ENCODE peak calls at places on chromosomes 1 and 21, in ten cellular contexts. J is A549, M is cardiac muscle cell, U is PC-9, H is pancreas, K is fibroblast of lung, F is astrocyte, Y is psoas muscle, I is tibial artery, V is heart right ventricle. Z is an unnamed sample. For H3K9me3, the result is how much of the 10 kb centered on the place peaks cover.

GRCh38 chr1:90402893-90403849 is 313.9 kb downstream of the BARHL2 start:
- DNase-seq in M (peak), Y (no peak), U (peak), J (peak), I (no peak), H (peak), V (no peak), K (peak), F (peak), Z (peak)

GRCh38 chr1:104408268-104408667 is 658.6 kb downstream of the AMY1C start:
- DNase-seq in I (no peak), J (no peak), H (no peak), Y (peak), F (no peak), U (no peak), K (no peak), M (no peak), V (no peak), Z (no peak)

GRCh38 chr1:180198186-180198585 is 31.9 kb upstream of the LHX4 start:
- DNase-seq in U (no peak), V (no peak), K (no peak), J (no peak), M (no peak), I (no peak), H (no peak), Y (no peak), F (no peak), Z (no peak)

GRCh38 chr1:234919061-234919755 is 209.4 kb downstream of the TOMM20 start:
- DNase-seq in V (peak), F (no peak), M (no peak), H (no peak), Y (peak), K (no peak), U (no peak), I (peak), J (no peak), Z (no peak)

GRCh38 chr1:48693674-48694347 is 82.9 kb downstream of the BEND5 start:
- DNase-seq in M (no peak), V (no peak), Y (no peak), U (no peak), J (no peak), K (no peak), F (no peak), I (no peak), H (no peak), Z (peak)

GRCh38 chr1:28893403-28894102 is 20.8 kb upstream of the EPB41 start:
- DNase-seq in H (no peak), J (no peak), V (no peak), K (peak), Y (peak), I (no peak), F (no peak), U (no peak), M (no peak), Z (peak)

GRCh38 chr1:94729287-94729686 is 90.9 kb upstream of the SLC44A3 start:
- DNase-seq in U (no peak), M (no peak), Y (no peak), J (no peak), F (peak), K (peak), I (no peak), H (no peak), V (no peak), Z (peak)

GRCh38 chr1:14623090-14623489 is 24.6 kb downstream of the KAZN start:
- DNase-seq in F (no peak), Y (no peak), I (no peak), U (no peak), K (no peak), M (no peak), V (no peak), H (no peak), J (no peak), Z (no peak)

GRCh38 chr1:86706018-86706417 is 1.6 kb downstream of the SH3GLB1 start:
- DNase-seq in K (peak), U (no peak), M (no peak), F (no peak), I (no peak), J (no peak), H (no peak), V (no peak), Y (no peak), Z (peak)

GRCh38 chr1:109279615-109280278 is 3.2 kb downstream of the PSRC1 start:
- DNase-seq in V (no peak), I (no peak), H (no peak), M (no peak), K (no peak), F (no peak), Y (no peak), U (no peak), J (no peak), Z (no peak)

GRCh38 chr1:244768804-244769203 is 66.7 kb upstream of the COX20 start:
- DNase-seq in Y (no peak), H (no peak), J (no peak), K (no peak), F (no peak), M (no peak), U (no peak), V (no peak), I (no peak), Z (no peak)

GRCh38 chr1:201737350-201738060 is 91.5 kb upstream of the IPO9 start:
- DNase-seq in M (peak), F (peak), Y (peak), U (no peak), H (no peak), V (peak), K (peak), I (no peak), J (no peak), Z (no peak)

GRCh38 chr1:160453443-160453842 is 53.1 kb downstream of the VANGL2 start:
- DNase-seq in H (no peak), Y (no peak), V (no peak), I (no peak), K (no peak), J (no peak), M (no peak), F (no peak), U (no peak), Z (no peak)

GRCh38 chr1:173917635-173918493 is 737 bp upstream of the SERPINC1 start:
- DNase-seq in K (no peak), H (no peak), U (no peak), I (no peak), Y (no peak), V (no peak), F (no peak), J (no peak), M (no peak), Z (no peak)

GRCh38 chr1:179598631-179599030 is 7.0 kb downstream of the TDRD5 start:
- DNase-seq in Y (no peak), I (no peak), F (no peak), H (no peak), K (no peak), V (no peak), U (no peak), M (no peak), J (no peak), Z (no peak)

GRCh38 chr1:174676856-174677255 is 229.1 kb downstream of the GPR52 start:
- DNase-seq in U (no peak), K (no peak), I (no peak), Y (no peak), H (no peak), V (no peak), F (no peak), M (no peak), J (no peak), Z (no peak)

GRCh38 chr1:234962340-234962989 is 166.2 kb downstream of the TOMM20 start:
- DNase-seq in M (no peak), K (peak), I (peak), H (no peak), J (peak), V (no peak), Y (no peak), F (peak), U (peak), Z (peak)

GRCh38 chr1:223665592-223666312 is at the start of gene CAPN8:
- DNase-seq in M (no peak), J (no peak), Y (no peak), K (peak), I (no peak), F (peak), U (peak), V (no peak), H (peak), Z (peak)

GRCh38 chr1:21154717-21155116 is 22.0 kb downstream of the EIF4G3 start:
- DNase-seq in Y (no peak), I (no peak), V (no peak), K (no peak), H (no peak), F (no peak), M (no peak), U (no peak), J (no peak), Z (no peak)

GRCh38 chr1:25167269-25168192 is 64.8 kb downstream of the SYF2 start:
- DNase-seq in U (peak), F (no peak), I (no peak), H (no peak), K (no peak), V (no peak), M (peak), Y (no peak), J (peak), Z (peak)

GRCh38 chr21:32371913-32372314 is 20.9 kb downstream of the URB1 start:
- DNase-seq in I (no peak), V (no peak), M (no peak), Y (no peak), U (peak), H (no peak), K (peak), J (peak), F (peak), Z (peak)

GRCh38 chr1:228095161-228095560 is 8.0 kb downstream of the C1orf35 start:
- DNase-seq in M (no peak), U (no peak), F (no peak), H (no peak), V (no peak), Y (peak), J (no peak), I (no peak), K (no peak), Z (no peak)

GRCh38 chr1:179043907-179044306 is 18.2 kb downstream of the FAM20B start:
- DNase-seq in H (no peak), K (no peak), Y (no peak), V (no peak), I (no peak), U (no peak), F (no peak), J (no peak), M (no peak), Z (no peak)

GRCh38 chr1:47477595-47478080 is 39.8 kb downstream of the FOXD2 start:
- DNase-seq in J (peak), V (no peak), I (no peak), Y (no peak), M (no peak), F (no peak), K (no peak), U (no peak), H (peak), Z (peak)

GRCh38 chr1:30829889-30830288 is 72.3 kb upstream of the LAPTM5 start:
- DNase-seq in H (no peak), J (no peak), I (no peak), M (no peak), V (no peak), K (no peak), Y (no peak), F (no peak), U (no peak), Z (no peak)

GRCh38 chr1:210342986-210343780 is 14.5 kb downstream of the HHAT start:
- DNase-seq in Y (no peak), M (no peak), V (no peak), U (no peak), H (no peak), J (no peak), I (no peak), F (no peak), K (no peak), Z (no peak)

GRCh38 chr1:23216771-23217420 is 406 bp downstream of the HTR1D start:
- DNase-seq in M (peak), K (no peak), Y (no peak), V (peak), H (no peak), I (no peak), F (no peak), J (no peak), U (peak), Z (no peak)

GRCh38 chr1:223313415-223313754 is 50.6 kb downstream of the SUSD4 start:
- DNase-seq in J (no peak), F (no peak), H (no peak), Y (no peak), K (no peak), V (no peak), U (no peak), M (no peak), I (no peak), Z (no peak)

GRCh38 chr1:90718411-90719320 is 1.6 kb upstream of the BARHL2 start:
- DNase-seq in K (no peak), M (no peak), Y (no peak), H (no peak), V (no peak), F (no peak), U (no peak), I (no peak), J (no peak), Z (no peak)

GRCh38 chr1:115299266-115299665 is 38.8 kb downstream of the NGF start:
- DNase-seq in F (peak), Y (no peak), M (no peak), K (peak), J (no peak), H (no peak), U (no peak), I (no peak), V (no peak), Z (no peak)

GRCh38 chr1:45339694-45340558 is at the start of the genes MUTYH and TOE1:
- DNase-seq in Y (peak), U (peak), M (peak), I (peak), F (peak), H (peak), K (peak), V (peak), J (peak), Z (peak)
- TF ChIP-seq CTCF in Y (no peak), U (peak), M (no peak), I (no peak), F (no peak), H (no peak), K (no peak), V (peak), J (no peak), Z (no peak)

GRCh38 chr1:38014724-38015424 is 2.3 kb downstream of the UTP11 start:
- DNase-seq in V (no peak), F (no peak), K (no peak), U (no peak), I (no peak), J (no peak), H (no peak), Y (peak), M (no peak), Z (no peak)

GRCh38 chr1:38009841-38010180 is 2.7 kb upstream of the UTP11 start:
- DNase-seq in V (no peak), Y (peak), H (no peak), J (no peak), I (no peak), U (no peak), M (no peak), F (no peak), K (no peak), Z (no peak)

GRCh38 chr1:38013027-38013588 is 574 bp downstream of the UTP11 start:
- DNase-seq in U (no peak), M (no peak), J (no peak), Y (no peak), F (peak), H (no peak), V (no peak), I (no peak), K (peak), Z (peak)

GRCh38 chr1:38015978-38016640 is 3.6 kb downstream of the UTP11 start:
- DNase-seq in V (no peak), F (no peak), U (no peak), H (no peak), Y (peak), I (no peak), J (no peak), M (no peak), K (no peak), Z (no peak)

DNA sequence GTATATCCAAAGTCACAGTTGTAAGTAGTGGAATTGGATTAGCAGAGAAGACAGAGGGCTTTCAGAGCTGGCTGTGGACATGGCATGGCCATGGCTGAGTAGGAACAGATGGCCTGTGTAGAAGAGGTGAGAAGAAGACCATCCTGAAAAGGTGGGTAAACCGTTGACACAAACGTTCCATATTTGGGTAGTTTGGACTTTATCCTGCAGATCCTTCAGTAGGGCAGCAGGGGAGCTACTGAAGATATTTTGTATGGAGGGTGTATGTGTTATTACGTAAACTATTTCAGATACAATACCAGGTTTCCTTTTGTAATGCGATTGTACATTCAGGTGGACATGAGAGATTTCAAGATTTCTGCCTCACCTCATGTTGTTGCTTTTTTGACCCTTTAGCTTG is 1.6 kb downstream of the UTP11 start:
- DNase-seq in U (no peak), J (no peak), M (no peak), H (no peak), F (no peak), Y (no peak), I (no peak), K (no peak), V (no peak), Z (no peak)
- H3K4me3 ChIP-seq in U (peak), J (no peak), M (no peak), H (peak), F (peak), Y (peak), I (no peak), K (peak), V (no peak), Z (peak)

DNA sequence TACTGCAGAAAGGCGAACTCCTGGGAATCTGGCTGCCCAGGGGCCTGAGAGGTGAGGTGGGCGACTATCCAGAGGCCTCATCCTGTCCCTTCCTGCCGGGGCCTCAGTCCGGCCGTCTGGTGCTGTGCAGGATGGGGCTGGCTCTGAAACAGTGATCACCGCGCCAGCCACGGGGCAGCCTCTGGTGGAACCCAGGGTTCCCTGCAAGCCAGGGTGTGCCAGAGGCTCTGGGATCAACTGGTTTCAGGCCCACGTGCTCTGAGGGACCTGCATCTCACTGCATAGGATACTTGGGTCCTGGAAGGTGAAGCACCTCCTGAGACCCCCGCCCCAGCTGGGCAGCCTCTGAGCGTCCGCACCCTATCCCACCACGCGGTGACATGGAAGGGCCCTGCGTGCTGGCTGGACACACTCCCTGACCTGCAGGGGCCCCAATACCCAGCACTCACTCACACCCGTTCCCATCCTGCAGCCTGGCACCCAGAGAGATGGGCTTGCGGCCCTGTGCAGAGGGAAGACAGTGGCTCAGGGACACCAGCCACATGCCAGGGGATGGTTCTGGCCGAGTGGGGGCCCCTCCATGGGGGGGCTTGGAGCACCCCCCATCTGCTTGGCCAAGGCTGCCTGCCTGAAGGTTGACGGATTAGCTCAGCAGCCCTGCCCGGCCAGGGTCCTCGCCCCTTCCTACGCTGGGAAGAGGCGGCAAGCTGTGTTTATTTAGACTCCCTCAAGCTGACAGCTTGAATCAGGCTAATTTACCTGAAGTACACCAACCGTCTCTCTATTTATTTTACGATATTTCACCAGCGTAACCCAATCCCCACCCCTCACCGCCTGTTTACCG is 64.3 kb upstream of the TTC34 start:
- DNase-seq in I (no peak), J (no peak), V (peak), Y (peak), M (no peak), U (no peak), H (no peak), F (no peak), K (no peak), Z (no peak)
- H3K9me3 ChIP-seq in I (under half), J (under half), V (under half), Y (under half), M (under half), U (under half), H (under half), F (under half), K (under half), Z (under half)

DNA sequence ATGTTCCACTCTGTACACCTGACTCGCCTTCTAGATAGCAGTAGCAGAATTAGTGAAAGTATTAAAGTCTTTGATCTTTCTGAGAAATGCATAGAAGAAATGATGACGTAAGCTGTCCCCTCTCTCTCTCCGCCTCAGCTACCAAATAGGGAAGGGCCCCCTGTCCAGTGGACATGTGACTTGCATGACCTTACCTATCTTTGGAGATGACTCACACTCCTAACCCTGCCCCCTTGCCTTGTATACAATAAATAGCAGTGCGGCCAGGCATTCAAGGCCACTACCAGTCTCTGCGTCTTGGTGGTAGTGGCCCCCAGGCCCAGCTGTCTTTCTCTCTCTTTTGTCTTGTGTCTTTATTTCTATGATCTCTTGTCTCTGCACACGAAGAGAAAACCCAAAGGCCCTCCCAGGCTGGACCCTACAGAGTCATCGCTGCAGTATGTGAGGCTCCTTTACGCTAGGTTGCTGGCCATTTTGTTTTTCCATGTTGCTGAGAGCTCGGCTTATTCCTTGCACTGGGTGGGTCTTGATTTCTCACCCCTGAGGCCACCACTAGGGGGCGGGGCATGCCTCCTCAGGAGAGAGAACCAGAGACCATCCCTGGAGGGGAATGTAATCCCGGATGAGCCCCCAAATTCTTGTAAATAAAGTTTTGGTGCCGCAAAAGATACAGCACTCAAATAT is 16.0 kb upstream of the ZBTB8B start:
- DNase-seq in Y (no peak), J (peak), F (no peak), H (no peak), I (no peak), V (no peak), M (peak), U (peak), K (peak), Z (peak)
- TF ChIP-seq CTCF in Y (peak), J (peak), F (no peak), H (no peak), I (no peak), V (no peak), M (no peak), U (peak), K (no peak), Z (peak)

GRCh38 chr1:8115769-8116167 is 89.7 kb upstream of the ERRFI1 start:
- DNase-seq in F (no peak), U (no peak), V (no peak), J (no peak), I (no peak), H (no peak), Y (no peak), M (no peak), K (no peak), Z (no peak)

GRCh38 chr1:8113257-8114220 is 87.4 kb upstream of the ERRFI1 start:
- DNase-seq in Y (no peak), M (no peak), V (no peak), U (no peak), J (no peak), H (no peak), F (no peak), I (no peak), K (peak), Z (no peak)

GRCh38 chr1:8115031-8115768 is 89.1 kb upstream of the ERRFI1 start:
- DNase-seq in Y (no peak), F (no peak), K (no peak), J (no peak), U (no peak), H (no peak), V (no peak), M (no peak), I (no peak), Z (no peak)

GRCh38 chr1:8118031-8118451 is 91.9 kb upstream of the ERRFI1 start:
- DNase-seq in F (peak), V (no peak), M (no peak), Y (no peak), K (peak), H (no peak), I (no peak), U (no peak), J (peak), Z (no peak)

GRCh38 chr1:8116892-8117262 is 90.8 kb upstream of the ERRFI1 start:
- DNase-seq in M (no peak), F (peak), H (no peak), Y (peak), V (peak), J (peak), U (no peak), I (peak), K (peak), Z (no peak)
- H3K4me3 ChIP-seq in M (no peak), F (no peak), H (no peak), Y (no peak), V (no peak), J (no peak), U (no peak), I (no peak), K (no peak), Z (no peak)